ENCODE peak calls at places on chromosome 22, in nine cellular contexts. B, K, J, N, S, D, M, C and E are unnamed samples.

GRCh38 chr22:46596819-46597218 is 23.4 kb upstream of the GRAMD4 start:
- DNase-seq in D (no peak), S (no peak), N (no peak), J (no peak), B (no peak), M (peak; percentile 91), C (peak; percentile 65), K (no peak), E (no peak)

GRCh38 chr22:50262460-50262911 is 1.0 kb upstream of the MAPK12 start:
- DNase-seq in D (no peak), N (no peak), C (no peak), J (no peak), K (peak; percentile 68), S (no peak), B (no peak), M (no peak), E (no peak)

GRCh38 chr22:32957093-32957835 is 100.9 kb downstream of the SYN3 start:
- DNase-seq in C (no peak), D (no peak), K (no peak), S (no peak), M (no peak), N (no peak), B (no peak), J (no peak), E (no peak)

GRCh38 chr22:27537481-27537891 is 264.1 kb downstream of the MN1 start:
- DNase-seq in N (no peak), K (no peak), D (no peak), B (no peak), C (no peak), M (no peak), S (no peak), J (no peak), E (no peak)

GRCh38 chr22:36194971-36195370 is 6.6 kb downstream of the APOL4 start:
- DNase-seq in D (peak; percentile 54), S (peak; percentile 29), K (peak; percentile 58), J (peak; percentile 16), M (peak; percentile 42), C (peak; percentile 32), N (peak; percentile 52), B (peak; percentile 83), E (peak; percentile 15)

GRCh38 chr22:33380789-33381530 is 322.8 kb upstream of the SYN3 start:
- DNase-seq in B (no peak), K (no peak), N (peak; percentile 44), C (peak; percentile 96), S (no peak), J (no peak), D (no peak), M (no peak), E (no peak)

GRCh38 chr22:29617922-29618629 is 14.6 kb downstream of the NF2 start:
- DNase-seq in N (no peak), C (peak; percentile 80), B (no peak), S (no peak), J (no peak), M (no peak), K (no peak), D (no peak), E (no peak)

GRCh38 chr22:26318975-26319374 is 110.1 kb upstream of the ASPHD2 start:
- DNase-seq in B (no peak), M (no peak), S (no peak), C (peak; percentile 8), K (no peak), D (no peak), N (no peak), J (no peak), E (no peak)

GRCh38 chr22:19992481-19992911 is 24.1 kb downstream of the ARVCF start:
- DNase-seq in M (no peak), S (no peak), B (no peak), J (no peak), D (no peak), K (no peak), C (no peak), N (no peak), E (no peak)

GRCh38 chr22:19514831-19515565 is 9.2 kb downstream of the CLDN5 start:
- DNase-seq in S (no peak), D (no peak), K (no peak), N (no peak), C (peak; percentile 18), M (no peak), J (no peak), B (no peak), E (no peak)

GRCh38 chr22:20786048-20786447 is 12.1 kb downstream of the SERPIND1 start:
- DNase-seq in C (no peak), D (no peak), J (no peak), B (no peak), M (no peak), S (no peak), K (no peak), N (no peak), E (no peak)

GRCh38 chr22:23376256-23376655 is 195.9 kb downstream of the BCR start:
- DNase-seq in J (no peak), M (no peak), B (no peak), K (peak; percentile 50), C (peak; percentile 9), S (no peak), N (no peak), D (peak; percentile 55), E (peak; percentile 7)

GRCh38 chr22:27800250-27801131 is 1.1 kb downstream of the MN1 start:
- DNase-seq in K (no peak), S (peak; percentile 59), N (no peak), D (no peak), B (peak; percentile 77), J (no peak), M (no peak), C (peak; percentile 60), E (no peak)

GRCh38 chr22:36301384-36301828 is 48.5 kb downstream of the APOL1 start:
- DNase-seq in N (peak; percentile 33), S (peak; percentile 54), C (peak; percentile 56), D (peak; percentile 78), J (peak; percentile 78), M (peak; percentile 82), B (peak; percentile 81), K (peak; percentile 82), E (peak; percentile 74)

GRCh38 chr22:44403166-44403565 is 90.4 kb upstream of the SHISAL1 start:
- DNase-seq in B (no peak), D (no peak), S (no peak), J (no peak), K (no peak), N (no peak), M (no peak), C (no peak), E (no peak)

GRCh38 chr22:28810839-28811491 is 10.6 kb upstream of the XBP1 start:
- DNase-seq in M (no peak), J (peak; percentile 36), C (no peak), K (no peak), S (no peak), N (no peak), D (peak; percentile 5), B (no peak), E (peak; percentile 57)

GRCh38 chr22:28395920-28396447 is 283.7 kb downstream of the TTC28 start:
- DNase-seq in J (no peak), M (no peak), N (no peak), C (no peak), K (no peak), B (no peak), S (no peak), D (no peak), E (no peak)

GRCh38 chr22:45896153-45896951 is 80.6 kb downstream of the WNT7B start:
- DNase-seq in S (no peak), D (no peak), C (peak; percentile 75), M (no peak), J (no peak), K (no peak), N (no peak), B (no peak), E (no peak)

GRCh38 chr22:35863432-35863831 is 145.8 kb downstream of the APOL5 start:
- DNase-seq in N (no peak), J (no peak), D (no peak), S (no peak), C (no peak), B (no peak), M (no peak), K (peak; percentile 37), E (no peak)

GRCh38 chr22:37967637-37968451 is 14.3 kb downstream of the POLR2F start:
- DNase-seq in N (no peak), B (peak; percentile 68), D (no peak), K (no peak), J (no peak), C (no peak), S (no peak), M (no peak), E (no peak)
- H3K27ac ChIP-seq in N (no peak overlapping the region), B (peak overlapping the region; percentile 49), D (no peak overlapping the region), K (no peak overlapping the region), J (no peak overlapping the region), C (no peak overlapping the region), S (peak overlapping the region; percentile 83), M (no peak overlapping the region), E (no peak overlapping the region)

DNA sequence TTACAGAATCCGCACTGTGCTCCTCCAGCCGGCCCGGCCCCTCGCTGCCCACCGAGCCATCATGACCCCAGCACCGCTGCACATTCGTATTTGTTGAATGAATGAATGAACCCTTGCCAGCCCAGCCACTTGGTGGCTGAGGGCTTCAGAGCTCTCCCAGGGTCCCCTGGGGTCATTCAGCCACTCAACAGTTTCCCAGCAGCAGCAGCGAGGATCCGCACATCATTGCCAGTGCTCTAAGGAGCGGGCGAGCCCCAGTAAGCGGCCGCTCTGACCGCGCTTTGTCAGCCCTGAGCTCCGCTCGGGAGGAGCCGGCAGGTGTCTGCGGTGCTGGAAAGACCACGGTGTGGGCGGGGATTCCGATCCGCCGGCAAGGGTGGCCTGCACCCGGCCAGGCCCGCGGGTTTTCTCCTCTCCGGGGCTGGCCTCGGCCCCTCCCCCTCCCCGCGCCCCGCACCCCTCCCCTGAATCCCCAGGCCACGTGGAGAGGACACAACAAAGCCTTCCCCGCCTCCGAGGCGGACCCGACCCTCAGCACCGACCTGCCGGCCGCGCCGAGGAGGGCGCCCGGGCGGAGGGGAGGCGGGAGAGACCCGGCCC is 563 bp downstream of the BID start:
- DNase-seq in N (no peak), J (peak; percentile 50), S (peak; percentile 67), C (peak; percentile 54), B (peak; percentile 89), M (peak; percentile 38), D (peak; percentile 87), K (peak; percentile 79), E (no peak)
- H3K27ac ChIP-seq in N (peak overlapping the region; percentile 11), J (peak overlapping the region; percentile 36), S (peak overlapping the region; percentile 69), C (no peak overlapping the region), B (peak overlapping the region; percentile 58), M (peak overlapping the region; percentile 54), D (peak overlapping the region; percentile 28), K (peak overlapping the region; percentile 79), E (peak overlapping the region; percentile 69)

DNA sequence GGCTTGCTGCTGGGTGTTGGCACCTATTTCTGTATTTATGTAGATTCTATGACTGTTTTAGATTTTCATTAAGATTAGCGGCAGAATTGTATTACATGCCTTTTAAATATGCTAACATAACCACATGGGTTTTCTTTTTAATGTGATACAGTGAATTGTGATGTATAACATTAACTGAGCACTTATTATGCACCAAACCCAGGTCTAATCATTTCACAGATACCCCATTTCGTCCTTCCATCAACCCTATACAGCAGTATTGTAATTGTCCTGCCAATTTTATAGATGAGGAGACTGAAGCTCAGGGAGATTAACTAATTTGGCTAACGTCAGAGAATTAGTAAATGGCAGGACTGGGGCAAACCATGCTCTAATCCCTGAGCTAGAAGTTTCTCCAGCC is 38.4 kb downstream of the PACSIN2 start:
- DNase-seq in S (no peak), K (no peak), M (no peak), N (no peak), B (no peak), D (no peak), J (no peak), C (no peak), E (no peak)
- H3K27ac ChIP-seq in S (no peak overlapping the region), K (no peak overlapping the region), M (no peak overlapping the region), N (no peak overlapping the region), B (no peak overlapping the region), D (no peak overlapping the region), J (no peak overlapping the region), C (no peak overlapping the region), E (no peak overlapping the region)

GRCh38 chr22:48187272-48187855 is 1424.9 kb downstream of the TBC1D22A start:
- DNase-seq in M (no peak), K (no peak), B (peak; percentile 34), D (no peak), C (no peak), N (no peak), S (no peak), J (no peak), E (no peak)
- H3K27ac ChIP-seq in M (no peak overlapping the region), K (no peak overlapping the region), B (no peak overlapping the region), D (no peak overlapping the region), C (no peak overlapping the region), N (no peak overlapping the region), S (no peak overlapping the region), J (no peak overlapping the region), E (no peak overlapping the region)